ENCODE peak calls at places on chromosomes 3 and 15, in nine cellular contexts. P is upper lobe of right lung; M is ELR; Y is right cardiac atrium; N is iPS-NIHi11; J is GDM1; Q is NCI-H774; U is stimulated activated CD4-positive, alpha-beta T cell treated with anti-CD3 and anti-CD28 coated beads, Interleukin-1b, Interleukin-23, amount 100 ng/mL, for 1 hour; V is CD8-positive, alpha-beta memory T cell. H is an unnamed sample.

GRCh38 chr3:72338942-72339749 is 509.1 kb downstream of the SHQ1 start:
- DNase-seq in M (peak), U (no peak), J (no peak), V (no peak), Q (no peak), Y (no peak), N (peak), P (no peak), H (peak)

GRCh38 chr15:58590236-58590635 is 158.4 kb downstream of the LIPC start:
- DNase-seq in P (no peak), V (no peak), U (no peak), Q (no peak), N (no peak), M (no peak), J (no peak), Y (no peak), H (no peak)

GRCh38 chr15:58724471-58724870 is 25.0 kb downstream of the ADAM10 start:
- DNase-seq in Q (no peak), Y (no peak), J (peak), P (no peak), M (no peak), U (no peak), N (no peak), V (no peak), H (no peak)

GRCh38 chr3:30626443-30627181 is 20.2 kb downstream of the TGFBR2 start:
- DNase-seq in Q (no peak), J (no peak), P (no peak), Y (no peak), U (no peak), N (no peak), V (no peak), M (peak), H (no peak)

GRCh38 chr3:43190682-43191081 is 84.8 kb upstream of the POMGNT2 start:
- DNase-seq in U (no peak), J (no peak), P (no peak), N (no peak), Q (no peak), V (no peak), Y (no peak), M (peak), H (peak)

GRCh38 chr15:100758554-100758953 is 121.1 kb upstream of the ALDH1A3 start:
- DNase-seq in M (no peak), V (no peak), J (no peak), P (no peak), Q (no peak), Y (no peak), U (no peak), N (no peak), H (no peak)

GRCh38 chr3:64207289-64208086 is 17.8 kb downstream of the PRICKLE2 start:
- DNase-seq in M (no peak), Y (peak), P (no peak), N (no peak), V (no peak), Q (no peak), J (no peak), U (no peak), H (no peak)

GRCh38 chr3:191502583-191502982 is 41.6 kb downstream of the PYDC2 start:
- DNase-seq in Q (no peak), Y (no peak), P (no peak), V (no peak), J (no peak), M (peak), N (peak), U (no peak), H (peak)

GRCh38 chr15:48962662-48963523 is 826 bp downstream of the SHC4 start:
- DNase-seq in Y (peak), J (no peak), N (peak), U (no peak), Q (no peak), M (peak), V (no peak), P (peak), H (no peak)

GRCh38 chr3:29271501-29271900 is 9.4 kb upstream of the RBMS3 start:
- DNase-seq in J (no peak), U (no peak), P (no peak), Q (no peak), N (no peak), Y (no peak), M (no peak), V (no peak), H (no peak)

GRCh38 chr3:11568503-11569155 is 75.1 kb downstream of the VGLL4 start:
- DNase-seq in Y (peak), U (no peak), J (no peak), V (no peak), Q (no peak), M (peak), P (no peak), N (no peak), H (no peak)

GRCh38 chr15:82646250-82647044 is 716 bp downstream of the CPEB1 start:
- DNase-seq in J (no peak), Q (no peak), V (no peak), M (no peak), U (no peak), P (no peak), N (peak), Y (no peak), H (no peak)

GRCh38 chr15:71709808-71710418 is 100.4 kb upstream of the NR2E3 start:
- DNase-seq in Y (no peak), J (no peak), V (no peak), Q (no peak), P (no peak), U (no peak), N (no peak), M (no peak), H (no peak)

GRCh38 chr3:169604568-169604967 is 58.9 kb downstream of the MECOM start:
- DNase-seq in V (no peak), J (no peak), Q (no peak), P (no peak), U (no peak), N (peak), M (peak), Y (no peak), H (peak)

GRCh38 chr3:71207632-71208031 is 375.9 kb downstream of the FOXP1 start:
- DNase-seq in J (no peak), Q (no peak), V (no peak), N (no peak), M (no peak), P (no peak), U (no peak), Y (no peak), H (no peak)

GRCh38 chr3:124860599-124860998 is 26.6 kb downstream of the ITGB5 start:
- DNase-seq in Q (no peak), N (peak), M (peak), U (no peak), P (no peak), V (no peak), J (no peak), Y (peak), H (peak)

GRCh38 chr3:45618081-45618509 is 23.5 kb downstream of the LIMD1 start:
- DNase-seq in Y (no peak), N (no peak), J (no peak), P (peak), U (no peak), M (no peak), V (no peak), Q (no peak), H (no peak)

GRCh38 chr3:61562810-61563613 is 1.6 kb downstream of the PTPRG start:
- DNase-seq in M (peak), V (no peak), J (no peak), Q (no peak), P (peak), Y (peak), U (no peak), N (peak), H (peak)

GRCh38 chr3:106014518-106014917 is 145.7 kb upstream of the CBLB start:
- DNase-seq in J (no peak), V (no peak), M (no peak), N (no peak), P (no peak), Y (no peak), Q (no peak), U (no peak), H (no peak)

GRCh38 chr3:102053375-102053989 is 204.2 kb downstream of the NFKBIZ start:
- DNase-seq in J (no peak), Y (no peak), M (peak), V (no peak), Q (no peak), U (no peak), N (no peak), P (no peak), H (peak)

GRCh38 chr3:132573657-132574260 is 23.3 kb upstream of the ACKR4 start:
- DNase-seq in N (no peak), Q (no peak), U (no peak), Y (no peak), M (no peak), V (no peak), P (no peak), J (no peak), H (no peak)

GRCh38 chr15:82535566-82536408 is 4.5 kb downstream of the RPS17 start:
- DNase-seq in N (no peak), Q (no peak), V (no peak), M (peak), U (no peak), J (no peak), Y (no peak), P (no peak), H (peak)

GRCh38 chr3:162769559-162769958 is 1273.0 kb downstream of the OTOL1 start:
- DNase-seq in Y (no peak), U (no peak), M (peak), Q (no peak), J (no peak), N (no peak), P (no peak), V (no peak), H (peak)

GRCh38 chr15:50107157-50107556 is 11.9 kb downstream of the ATP8B4 start:
- DNase-seq in Y (no peak), M (no peak), J (no peak), U (no peak), Q (no peak), N (no peak), P (no peak), V (no peak), H (no peak)

GRCh38 chr3:136547293-136547692 is 204.9 kb downstream of the STAG1 start:
- DNase-seq in J (no peak), Q (no peak), M (peak), P (no peak), U (no peak), N (no peak), Y (no peak), V (no peak), H (no peak)

GRCh38 chr3:66561374-66561773 is 60.6 kb upstream of the LRIG1 start:
- DNase-seq in M (peak), Y (no peak), P (no peak), J (no peak), U (no peak), V (no peak), N (no peak), Q (no peak), H (no peak)

GRCh38 chr15:62403164-62403809 is 238.2 kb upstream of the C2CD4B start:
- DNase-seq in Y (no peak), N (no peak), U (no peak), V (no peak), P (no peak), M (peak), Q (no peak), J (no peak), H (peak)

GRCh38 chr15:74172751-74173544 is 562 bp upstream of the ISLR start:
- DNase-seq in N (peak), P (no peak), J (no peak), U (no peak), M (peak), Q (no peak), Y (peak), V (no peak), H (no peak)

GRCh38 chr3:42502429-42503250 is at the start of gene VIPR1:
- DNase-seq in M (peak), V (peak), J (peak), N (peak), Q (peak), Y (peak), P (peak), U (peak), H (peak)

GRCh38 chr15:68259883-68260282 is 17.7 kb upstream of the FEM1B start:
- DNase-seq in P (no peak), J (no peak), V (no peak), U (no peak), M (no peak), Y (no peak), N (no peak), Q (peak), H (no peak)

GRCh38 chr15:40301467-40302179 is 6.1 kb downstream of the PLCB2 start:
- DNase-seq in P (no peak), Y (no peak), M (no peak), V (no peak), U (no peak), N (peak), J (no peak), Q (no peak), H (no peak)

H was measured in RKO.